ENCODE peak calls at places on chromosomes 12 and 14, in six cellular contexts. One of them, this sample, is unnamed.
A peak's percentile ranks its signal among the peaks of the same experiment; 100 is the strongest.

GRCh38 chr14:104086210-104086660 is 735 bp downstream of the ASPG start:
- DNase-seq in breast epithelium: no peak
- DNase-seq in lung: no peak
- DNase-seq in WTC11: no peak
- DNase-seq in IMR-90: no peak
- DNase-seq in bronchial epithelial cell: no peak
- DNase-seq in this sample: no peak

GRCh38 chr12:916240-916639 is 33.3 kb downstream of the RAD52 start:
- DNase-seq in lung: no peak
- DNase-seq in IMR-90: no peak
- DNase-seq in WTC11: no peak
- DNase-seq in bronchial epithelial cell: no peak
- DNase-seq in breast epithelium: no peak
- DNase-seq in this sample: peak; percentile 50

GRCh38 chr14:89025581-89026236 is 201.3 kb downstream of the TTC8 start:
- DNase-seq in bronchial epithelial cell: no peak
- DNase-seq in breast epithelium: no peak
- DNase-seq in lung: no peak
- DNase-seq in IMR-90: peak; percentile 38
- DNase-seq in WTC11: no peak
- DNase-seq in this sample: no peak

GRCh38 chr14:76958975-76959710 is 69.4 kb downstream of the IRF2BPL start:
- DNase-seq in IMR-90: peak; percentile 72
- DNase-seq in WTC11: no peak
- DNase-seq in breast epithelium: peak; percentile 66
- DNase-seq in bronchial epithelial cell: peak; percentile 93
- DNase-seq in lung: no peak
- DNase-seq in this sample: no peak

GRCh38 chr14:61211476-61212262 is 69.5 kb downstream of the TMEM30B start:
- DNase-seq in WTC11: no peak
- DNase-seq in IMR-90: no peak
- DNase-seq in lung: no peak
- DNase-seq in breast epithelium: no peak
- DNase-seq in bronchial epithelial cell: no peak
- DNase-seq in this sample: no peak

GRCh38 chr12:56104815-56105476 is 587 bp downstream of the PA2G4 start:
- DNase-seq in WTC11: peak; percentile 26
- DNase-seq in bronchial epithelial cell: no peak
- DNase-seq in lung: no peak
- DNase-seq in breast epithelium: no peak
- DNase-seq in IMR-90: no peak
- DNase-seq in this sample: peak; percentile 55

GRCh38 chr12:114313910-114314309 is 92.0 kb downstream of the TBX5 start:
- DNase-seq in WTC11: no peak
- DNase-seq in breast epithelium: no peak
- DNase-seq in bronchial epithelial cell: no peak
- DNase-seq in lung: no peak
- DNase-seq in IMR-90: no peak
- DNase-seq in this sample: no peak

GRCh38 chr14:72291908-72292688 is 359.9 kb downstream of the RGS6 start:
- DNase-seq in WTC11: peak; percentile 29
- DNase-seq in bronchial epithelial cell: peak; percentile 50
- DNase-seq in IMR-90: peak; percentile 58
- DNase-seq in lung: no peak
- DNase-seq in breast epithelium: no peak
- DNase-seq in this sample: peak; percentile 31

GRCh38 chr12:106345739-106346138 is 11.8 kb upstream of the POLR3B start:
- DNase-seq in lung: peak; percentile 44
- DNase-seq in IMR-90: peak; percentile 40
- DNase-seq in WTC11: peak; percentile 41
- DNase-seq in bronchial epithelial cell: peak; percentile 77
- DNase-seq in breast epithelium: no peak
- DNase-seq in this sample: peak; percentile 26

GRCh38 chr12:57146092-57146491 is 1.3 kb downstream of the LRP1-AS start:
- DNase-seq in IMR-90: no peak
- DNase-seq in lung: no peak
- DNase-seq in WTC11: no peak
- DNase-seq in breast epithelium: no peak
- DNase-seq in bronchial epithelial cell: no peak
- DNase-seq in this sample: no peak

GRCh38 chr12:24728366-24728765 is 220.5 kb downstream of the BCAT1 start:
- DNase-seq in lung: no peak
- DNase-seq in IMR-90: peak; percentile 55
- DNase-seq in bronchial epithelial cell: peak; percentile 33
- DNase-seq in WTC11: no peak
- DNase-seq in breast epithelium: no peak
- DNase-seq in this sample: no peak

GRCh38 chr14:60093606-60094005 is 1.9 kb downstream of the PCNX4 start:
- DNase-seq in breast epithelium: no peak
- DNase-seq in lung: no peak
- DNase-seq in IMR-90: peak; percentile 18
- DNase-seq in WTC11: no peak
- DNase-seq in bronchial epithelial cell: peak; percentile 5
- DNase-seq in this sample: no peak

GRCh38 chr12:106086696-106087095 is 52.1 kb downstream of the NUAK1 start:
- DNase-seq in bronchial epithelial cell: no peak
- DNase-seq in lung: no peak
- DNase-seq in WTC11: no peak
- DNase-seq in IMR-90: no peak
- DNase-seq in breast epithelium: no peak
- DNase-seq in this sample: no peak

GRCh38 chr14:75141967-75142366 is 15.1 kb upstream of the NEK9 start:
- DNase-seq in IMR-90: peak; percentile 56
- DNase-seq in bronchial epithelial cell: no peak
- DNase-seq in lung: no peak
- DNase-seq in WTC11: no peak
- DNase-seq in breast epithelium: no peak
- DNase-seq in this sample: no peak

GRCh38 chr14:94125659-94126418 is 3.6 kb downstream of the IFI27L2 start:
- DNase-seq in lung: no peak
- DNase-seq in IMR-90: no peak
- DNase-seq in breast epithelium: no peak
- DNase-seq in bronchial epithelial cell: no peak
- DNase-seq in WTC11: no peak
- DNase-seq in this sample: no peak

GRCh38 chr14:55846852-55847471 is 267.0 kb downstream of the KTN1 start:
- DNase-seq in lung: peak; percentile 35
- DNase-seq in bronchial epithelial cell: peak; percentile 12
- DNase-seq in IMR-90: peak; percentile 50
- DNase-seq in breast epithelium: no peak
- DNase-seq in WTC11: no peak
- DNase-seq in this sample: no peak

GRCh38 chr14:35213869-35214387 is 78.3 kb upstream of the PSMA6 start:
- DNase-seq in IMR-90: peak; percentile 47
- DNase-seq in bronchial epithelial cell: peak; percentile 93
- DNase-seq in breast epithelium: no peak
- DNase-seq in lung: no peak
- DNase-seq in WTC11: no peak
- DNase-seq in this sample: no peak

GRCh38 chr12:113325938-113326337 is 9.0 kb downstream of the SLC8B1 start:
- DNase-seq in lung: no peak
- DNase-seq in breast epithelium: no peak
- DNase-seq in IMR-90: peak; percentile 75
- DNase-seq in bronchial epithelial cell: no peak
- DNase-seq in WTC11: no peak
- DNase-seq in this sample: no peak

GRCh38 chr14:95111507-95112164 is 45.7 kb downstream of the DICER1 start:
- DNase-seq in IMR-90: no peak
- DNase-seq in bronchial epithelial cell: peak; percentile 21
- DNase-seq in WTC11: no peak
- DNase-seq in lung: no peak
- DNase-seq in breast epithelium: no peak
- DNase-seq in this sample: no peak

GRCh38 chr12:67909681-67910080 is 79.6 kb upstream of the IFNG-AS1 start:
- DNase-seq in WTC11: no peak
- DNase-seq in breast epithelium: no peak
- DNase-seq in lung: no peak
- DNase-seq in bronchial epithelial cell: no peak
- DNase-seq in IMR-90: peak; percentile 16
- DNase-seq in this sample: no peak

GRCh38 chr12:56315256-56315625 is 547 bp downstream of the CNPY2 start:
- DNase-seq in IMR-90: no peak
- DNase-seq in WTC11: no peak
- DNase-seq in breast epithelium: no peak
- DNase-seq in lung: no peak
- DNase-seq in bronchial epithelial cell: no peak
- DNase-seq in this sample: peak; percentile 25

GRCh38 chr12:62288328-62288727 is 28.1 kb downstream of the USP15 start:
- DNase-seq in lung: no peak
- DNase-seq in bronchial epithelial cell: no peak
- DNase-seq in IMR-90: no peak
- DNase-seq in WTC11: no peak
- DNase-seq in breast epithelium: no peak
- DNase-seq in this sample: no peak

GRCh38 chr14:54106802-54107377 is 150.3 kb upstream of the BMP4 start:
- DNase-seq in lung: no peak
- DNase-seq in IMR-90: no peak
- DNase-seq in breast epithelium: no peak
- DNase-seq in bronchial epithelial cell: peak; percentile 4
- DNase-seq in WTC11: no peak
- DNase-seq in this sample: no peak

GRCh38 chr12:58413794-58414193 is 472.4 kb downstream of the ATP23 start:
- DNase-seq in breast epithelium: no peak
- DNase-seq in bronchial epithelial cell: peak; percentile 95
- DNase-seq in IMR-90: peak; percentile 69
- DNase-seq in WTC11: no peak
- DNase-seq in lung: no peak
- DNase-seq in this sample: no peak

GRCh38 chr12:58414398-58414871 is 473.1 kb downstream of the ATP23 start:
- DNase-seq in bronchial epithelial cell: peak; percentile 94
- DNase-seq in IMR-90: peak; percentile 89
- DNase-seq in WTC11: no peak
- DNase-seq in breast epithelium: no peak
- DNase-seq in lung: no peak
- DNase-seq in this sample: no peak

GRCh38 chr12:58412466-58412865 is 471.1 kb downstream of the ATP23 start:
- DNase-seq in bronchial epithelial cell: no peak
- DNase-seq in breast epithelium: no peak
- DNase-seq in IMR-90: no peak
- DNase-seq in lung: no peak
- DNase-seq in WTC11: no peak
- DNase-seq in this sample: no peak

GRCh38 chr12:58416211-58416610 is 474.8 kb downstream of the ATP23 start:
- DNase-seq in breast epithelium: no peak
- DNase-seq in IMR-90: peak; percentile 88
- DNase-seq in bronchial epithelial cell: peak; percentile 49
- DNase-seq in WTC11: no peak
- DNase-seq in lung: no peak
- DNase-seq in this sample: no peak

GRCh38 chr12:58415716-58416115 is 474.3 kb downstream of the ATP23 start:
- DNase-seq in lung: no peak
- DNase-seq in IMR-90: no peak
- DNase-seq in bronchial epithelial cell: no peak
- DNase-seq in WTC11: no peak
- DNase-seq in breast epithelium: no peak
- DNase-seq in this sample: no peak
- TF ChIP-seq CTCF in lung: no peak
- TF ChIP-seq CTCF in IMR-90: no peak
- TF ChIP-seq CTCF in bronchial epithelial cell: no peak
- TF ChIP-seq CTCF in WTC11: no peak
- TF ChIP-seq CTCF in breast epithelium: no peak
- TF ChIP-seq CTCF in this sample: no peak

DNA sequence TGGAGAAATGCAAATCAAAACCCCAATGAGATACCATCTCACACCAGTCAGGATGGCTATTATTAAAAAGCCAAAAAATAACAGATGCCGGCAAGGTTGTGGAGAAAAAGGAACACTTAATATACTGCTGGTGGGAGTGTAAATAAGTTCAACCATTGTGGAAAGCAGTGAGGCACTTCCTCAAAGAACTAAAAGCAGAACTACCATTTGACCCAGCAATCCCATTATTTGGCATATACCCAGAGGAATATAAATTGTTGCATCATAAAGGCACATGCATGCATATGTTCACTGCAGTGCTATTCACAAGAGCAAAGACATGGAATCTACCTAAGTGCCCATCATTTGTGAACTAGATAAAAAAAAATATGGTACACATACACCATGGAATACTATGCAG is 59.9 kb downstream of the MGST1 start:
- DNase-seq in bronchial epithelial cell: no peak
- DNase-seq in lung: no peak
- DNase-seq in WTC11: no peak
- DNase-seq in IMR-90: no peak
- DNase-seq in breast epithelium: no peak
- DNase-seq in this sample: no peak
- TF ChIP-seq CTCF in bronchial epithelial cell: no peak
- TF ChIP-seq CTCF in lung: no peak
- TF ChIP-seq CTCF in WTC11: no peak
- TF ChIP-seq CTCF in IMR-90: no peak
- TF ChIP-seq CTCF in breast epithelium: no peak
- TF ChIP-seq CTCF in this sample: no peak

GRCh38 chr14:26191123-26191522 is 406.7 kb downstream of the NOVA1 start:
- DNase-seq in breast epithelium: no peak
- DNase-seq in lung: no peak
- DNase-seq in WTC11: no peak
- DNase-seq in bronchial epithelial cell: no peak
- DNase-seq in IMR-90: no peak
- DNase-seq in this sample: no peak
- TF ChIP-seq CTCF in breast epithelium: no peak
- TF ChIP-seq CTCF in lung: no peak
- TF ChIP-seq CTCF in WTC11: no peak
- TF ChIP-seq CTCF in bronchial epithelial cell: peak; percentile 9
- TF ChIP-seq CTCF in IMR-90: no peak
- TF ChIP-seq CTCF in this sample: no peak

GRCh38 chr14:69547701-69548348 is 26.8 kb downstream of the CCDC177 start:
- DNase-seq in IMR-90: no peak
- DNase-seq in WTC11: peak; percentile 80
- DNase-seq in lung: no peak
- DNase-seq in bronchial epithelial cell: no peak
- DNase-seq in breast epithelium: no peak
- DNase-seq in this sample: peak; percentile 82
- TF ChIP-seq CTCF in IMR-90: peak; percentile 55
- TF ChIP-seq CTCF in WTC11: peak; percentile 92
- TF ChIP-seq CTCF in lung: no peak
- TF ChIP-seq CTCF in bronchial epithelial cell: peak; percentile 63
- TF ChIP-seq CTCF in breast epithelium: peak; percentile 18
- TF ChIP-seq CTCF in this sample: peak; percentile 93

DNA sequence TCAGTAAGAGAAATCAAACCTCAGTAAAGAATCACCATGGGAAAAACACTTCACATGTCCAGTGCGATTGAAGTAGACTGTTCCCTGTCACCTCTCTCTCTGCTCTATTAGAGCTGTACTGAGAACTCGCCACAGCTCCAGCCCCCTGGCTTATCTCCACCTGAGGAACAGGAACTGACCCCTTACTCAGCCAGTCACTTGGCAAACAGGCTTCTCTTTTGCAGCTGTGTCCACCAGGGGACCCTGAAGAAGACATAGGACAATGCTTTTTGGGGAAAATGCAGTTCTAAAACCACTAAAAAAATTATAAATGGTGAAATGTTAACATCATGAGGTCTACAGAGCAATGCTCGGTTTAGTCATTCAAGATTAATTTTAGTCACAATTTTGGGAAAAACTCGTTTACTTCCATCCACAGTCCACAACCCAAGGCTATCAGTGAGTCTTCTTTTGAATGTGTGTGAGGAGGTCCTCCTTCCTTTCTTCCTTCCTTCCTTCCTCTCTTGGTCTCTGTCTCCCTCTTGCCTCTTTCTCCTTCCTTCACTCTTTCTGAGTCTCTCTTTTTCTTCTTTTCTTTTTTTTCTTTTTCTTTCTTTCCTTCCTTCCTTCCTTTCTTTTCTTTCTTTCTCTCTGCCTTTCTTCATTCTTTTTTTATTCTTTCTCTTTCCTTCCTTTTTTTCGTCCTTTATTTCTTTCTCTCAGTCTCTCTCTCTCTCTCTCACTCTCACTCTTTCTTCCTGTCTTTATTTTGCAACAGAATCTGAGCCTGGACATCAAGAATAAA is 1189.5 kb upstream of the TMEM132C start:
- DNase-seq in WTC11: no peak
- DNase-seq in bronchial epithelial cell: no peak
- DNase-seq in breast epithelium: no peak
- DNase-seq in lung: no peak
- DNase-seq in IMR-90: no peak
- DNase-seq in this sample: no peak
- TF ChIP-seq CTCF in WTC11: no peak
- TF ChIP-seq CTCF in bronchial epithelial cell: no peak
- TF ChIP-seq CTCF in breast epithelium: no peak
- TF ChIP-seq CTCF in lung: no peak
- TF ChIP-seq CTCF in IMR-90: no peak
- TF ChIP-seq CTCF in this sample: no peak

This sample was measured in nephron progenitor cell.